ENCODE peak calls at places on chromosomes 2 and 18, in five cellular contexts. J, S, I, G and Z are unnamed samples.

GRCh38 chr2:119678021-119678656 is 862 bp upstream of the TMEM177 start:
- DNase-seq in J (peak), S (no peak), I (no peak), G (peak), Z (no peak)

GRCh38 chr2:29075894-29076700 is 1.8 kb upstream of the PCARE start:
- DNase-seq in J (no peak), S (no peak), I (peak), G (no peak), Z (no peak)

GRCh38 chr2:231227309-231228162 is 29.1 kb downstream of the ARMC9 start:
- DNase-seq in J (peak), S (peak), I (peak), G (peak), Z (peak)

GRCh38 chr2:111990375-111990774 is 64.7 kb upstream of the TMEM87B start:
- DNase-seq in J (no peak), S (no peak), I (no peak), G (no peak), Z (no peak)

GRCh38 chr2:132588576-132588975 is 81.4 kb downstream of the LYPD1 start:
- DNase-seq in J (no peak), S (no peak), I (no peak), G (no peak), Z (no peak)

GRCh38 chr2:47890711-47891368 is 15.5 kb downstream of the FBXO11 start:
- DNase-seq in J (no peak), S (no peak), I (no peak), G (no peak), Z (no peak)

GRCh38 chr2:62550466-62550865 is 44.5 kb upstream of the TMEM17 start:
- DNase-seq in J (no peak), S (no peak), I (no peak), G (no peak), Z (no peak)

GRCh38 chr2:159201321-159202063 is 85.0 kb downstream of the WDSUB1 start:
- DNase-seq in J (no peak), S (no peak), I (peak), G (no peak), Z (no peak)

GRCh38 chr2:74551942-74552913 is 1.5 kb downstream of the LOXL3 start:
- DNase-seq in J (no peak), S (no peak), I (no peak), G (no peak), Z (no peak)

GRCh38 chr2:235740821-235741220 is 247.0 kb downstream of the AGAP1 start:
- DNase-seq in J (peak), S (no peak), I (no peak), G (no peak), Z (no peak)

GRCh38 chr2:70469435-70469834 is 84.2 kb downstream of the TGFA start:
- DNase-seq in J (no peak), S (no peak), I (no peak), G (no peak), Z (no peak)

GRCh38 chr2:112166801-112167499 is 28.8 kb downstream of the FBLN7 start:
- DNase-seq in J (no peak), S (no peak), I (no peak), G (peak), Z (no peak)

GRCh38 chr18:3117493-3118192 is 102.1 kb downstream of the MYOM1 start:
- DNase-seq in J (no peak), S (no peak), I (no peak), G (no peak), Z (no peak)

GRCh38 chr2:96408631-96409542 is 73.3 kb downstream of the NCAPH start:
- DNase-seq in J (no peak), S (no peak), I (peak), G (no peak), Z (no peak)

GRCh38 chr2:157501026-157501425 is 57.1 kb upstream of the CYTIP start:
- DNase-seq in J (no peak), S (no peak), I (no peak), G (no peak), Z (no peak)

GRCh38 chr18:53790817-53791216 is 433.7 kb downstream of the MBD2 start:
- DNase-seq in J (no peak), S (no peak), I (peak), G (no peak), Z (no peak)